ENCODE peak calls at places on chromosomes 11 and 22, in eight cellular contexts. Z is SJSA1, D is cardiac muscle cell, W is IMR-90, H is prostate gland, A is K562, F is Karpas-422, N is A549. T is an unnamed sample.

GRCh38 chr22:25232301-25232700 is 12.9 kb downstream of the CRYBB2 start:
- DNase-seq in H (no peak), D (peak; percentile 46), W (peak; percentile 17), N (no peak), A (no peak), F (no peak), Z (no peak), T (no peak)

GRCh38 chr11:355581-356458 is 13.5 kb upstream of the B4GALNT4 start:
- DNase-seq in W (peak; percentile 94), Z (peak; percentile 97), N (peak; percentile 84), H (peak; percentile 88), A (peak; percentile 89), F (peak; percentile 63), D (peak; percentile 100), T (peak; percentile 97)

GRCh38 chr11:65047581-65048422 is 6.8 kb downstream of the SAC3D1 start:
- DNase-seq in Z (no peak), H (no peak), F (no peak), N (no peak), W (no peak), A (peak; percentile 68), D (peak; percentile 29), T (no peak)

GRCh38 chr22:48849963-48850657 is 977.6 kb downstream of the BRD1 start:
- DNase-seq in W (no peak), Z (no peak), H (no peak), N (no peak), F (no peak), D (no peak), A (no peak), T (no peak)

GRCh38 chr11:120801801-120802689 is 221.9 kb upstream of the TBCEL start:
- DNase-seq in W (peak; percentile 50), N (peak; percentile 50), A (peak; percentile 70), F (peak; percentile 68), Z (peak; percentile 48), H (peak; percentile 63), D (peak; percentile 68), T (peak; percentile 49)

GRCh38 chr22:23800297-23801237 is 13.8 kb downstream of the SMARCB1 start:
- DNase-seq in N (no peak), Z (no peak), H (no peak), F (peak; percentile 94), D (no peak), A (no peak), W (no peak), T (no peak)

GRCh38 chr22:35275580-35275979 is 18.3 kb downstream of the HMGXB4 start:
- DNase-seq in Z (no peak), D (no peak), W (peak; percentile 66), F (no peak), H (no peak), A (no peak), N (no peak), T (no peak)

GRCh38 chr11:85823816-85824215 is 12.9 kb upstream of the SYTL2 start:
- DNase-seq in D (no peak), Z (peak; percentile 69), W (peak; percentile 46), H (no peak), N (no peak), F (no peak), A (no peak), T (no peak)

GRCh38 chr11:12013771-12014170 is 5.3 kb upstream of the DKK3 start:
- DNase-seq in A (no peak), H (no peak), D (no peak), N (no peak), W (no peak), Z (no peak), F (no peak), T (no peak)

GRCh38 chr11:114354076-114354475 is 46.2 kb downstream of the C11orf71 start:
- DNase-seq in H (no peak), W (peak; percentile 94), N (no peak), A (peak; percentile 61), F (no peak), D (peak; percentile 83), Z (peak; percentile 54), T (no peak)

GRCh38 chr11:7572001-7572712 is 58.4 kb downstream of the PPFIBP2 start:
- DNase-seq in Z (peak; percentile 53), N (peak; percentile 23), A (no peak), F (no peak), W (peak; percentile 34), D (no peak), H (no peak), T (peak; percentile 45)

GRCh38 chr11:64224151-64224890 is 1.7 kb downstream of the TRPT1 start:
- DNase-seq in W (no peak), Z (peak; percentile 54), F (no peak), H (no peak), N (no peak), A (no peak), D (no peak), T (no peak)

GRCh38 chr11:13364388-13364787 is 86.8 kb downstream of the BMAL1 start:
- DNase-seq in Z (no peak), D (no peak), N (no peak), A (no peak), F (no peak), H (no peak), W (no peak), T (no peak)

GRCh38 chr22:25008666-25009065 is 56.1 kb downstream of the KIAA1671 start:
- DNase-seq in N (no peak), D (no peak), W (no peak), H (no peak), F (no peak), A (no peak), Z (no peak), T (no peak)

GRCh38 chr11:124481365-124482323 is 36.1 kb upstream of the OR8B8 start:
- DNase-seq in W (peak; percentile 52), A (peak; percentile 28), D (peak; percentile 85), H (no peak), F (no peak), Z (no peak), N (peak; percentile 2), T (no peak)

GRCh38 chr11:66291706-66292542 is at the start of gene TMEM151A:
- DNase-seq in N (no peak), D (no peak), F (no peak), A (no peak), W (no peak), Z (no peak), H (no peak), T (no peak)

GRCh38 chr11:58498464-58498863 is 9.4 kb downstream of the OR5B21 start:
- DNase-seq in N (no peak), W (no peak), A (no peak), D (peak; percentile 8), Z (no peak), H (no peak), F (no peak), T (no peak)

GRCh38 chr11:127217941-127218615 is 217.5 kb upstream of the KIRREL3 start:
- DNase-seq in W (no peak), A (no peak), Z (no peak), D (peak; percentile 2), F (no peak), H (no peak), N (no peak), T (no peak)

GRCh38 chr11:9972917-9973504 is 309.1 kb downstream of the SWAP70 start:
- DNase-seq in D (peak; percentile 78), A (peak; percentile 40), F (peak; percentile 84), W (peak; percentile 70), Z (no peak), H (peak; percentile 38), N (peak; percentile 63), T (no peak)

GRCh38 chr11:15638386-15638787 is 523.7 kb downstream of the INSC start:
- DNase-seq in F (no peak), W (no peak), N (no peak), D (no peak), H (no peak), Z (no peak), A (no peak), T (peak; percentile 23)

GRCh38 chr11:80515097-80515496 is 1074.3 kb upstream of the TENM4 start:
- DNase-seq in F (no peak), W (no peak), Z (no peak), N (no peak), D (no peak), A (no peak), H (no peak), T (no peak)

GRCh38 chr11:3166268-3167142 is 1.4 kb upstream of the OSBPL5 start:
- DNase-seq in D (no peak), Z (no peak), N (no peak), A (no peak), W (no peak), H (no peak), F (no peak), T (no peak)
- H3K4me1 ChIP-seq in D (peaks cover 31% of the 10 kb centered on the region), Z (peaks cover 32% of the 10 kb centered on the region), N (peaks cover 17% of the 10 kb centered on the region), A (peaks cover 84% of the 10 kb centered on the region), W (peaks cover 36% of the 10 kb centered on the region), H (peaks cover 4% of the 10 kb centered on the region), F (no peaks in the 10 kb centered on the region), T (peaks cover 39% of the 10 kb centered on the region)

GRCh38 chr11:129996113-129996870 is 6.3 kb downstream of the PRDM10 start:
- DNase-seq in F (no peak), D (peak; percentile 33), W (no peak), A (no peak), H (no peak), N (no peak), Z (no peak), T (peak; percentile 48)
- H3K27ac ChIP-seq in F (no peak overlapping the region), D (no peak overlapping the region), W (no peak overlapping the region), A (no peak overlapping the region), H (peak overlapping the region; percentile 16), N (no peak overlapping the region), Z (no peak overlapping the region), T (no peak overlapping the region)

DNA sequence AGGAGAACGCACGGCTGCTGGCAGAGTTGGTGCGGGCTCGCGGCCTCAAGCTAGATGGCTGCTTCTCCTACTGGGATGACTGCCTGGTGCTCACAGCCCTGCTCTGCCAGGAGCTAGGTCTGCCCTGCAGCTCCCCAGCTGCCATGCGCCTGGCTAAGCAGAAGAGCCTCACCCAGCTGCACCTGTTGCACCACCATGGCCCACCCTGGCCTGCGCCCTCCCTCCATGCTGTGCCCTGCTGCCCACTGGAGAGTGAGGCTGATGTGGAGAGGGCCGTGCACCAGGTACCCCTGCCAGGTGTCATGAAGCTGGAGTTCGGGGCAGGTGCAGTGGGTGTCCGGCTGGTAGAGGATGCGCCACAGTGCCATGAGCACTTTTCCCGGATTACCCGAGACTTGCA is 4.8 kb upstream of the RPS6KB2 start:
- DNase-seq in A (no peak), H (no peak), N (no peak), D (no peak), F (no peak), W (no peak), Z (no peak), T (peak; percentile 60)
- H3K4me1 ChIP-seq in A (peaks cover 61% of the 10 kb centered on the region), H (peaks cover 7% of the 10 kb centered on the region), N (peaks cover 13% of the 10 kb centered on the region), D (peaks cover 7% of the 10 kb centered on the region), F (peaks cover 33% of the 10 kb centered on the region), W (peaks cover 6% of the 10 kb centered on the region), Z (peaks cover 25% of the 10 kb centered on the region), T (peaks cover 28% of the 10 kb centered on the region)

GRCh38 chr22:45682069-45682468 is 10.4 kb downstream of the ATXN10 start:
- DNase-seq in Z (no peak), A (no peak), H (no peak), D (no peak), F (no peak), W (no peak), N (no peak), T (no peak)

GRCh38 chr22:45683680-45684079 is 12.0 kb downstream of the ATXN10 start:
- DNase-seq in W (no peak), Z (no peak), A (no peak), F (no peak), H (no peak), N (no peak), D (no peak), T (no peak)

GRCh38 chr22:45683248-45683647 is 11.6 kb downstream of the ATXN10 start:
- DNase-seq in H (no peak), D (no peak), A (no peak), Z (no peak), N (no peak), W (no peak), F (peak; percentile 51), T (peak; percentile 34)

GRCh38 chr22:45678961-45679912 is 7.6 kb downstream of the ATXN10 start:
- DNase-seq in A (no peak), N (no peak), H (no peak), W (peak; percentile 91), D (no peak), F (no peak), Z (peak; percentile 61), T (no peak)

GRCh38 chr22:45680932-45681700 is 9.5 kb downstream of the ATXN10 start:
- DNase-seq in A (no peak), F (no peak), H (no peak), W (peak; percentile 90), N (no peak), Z (no peak), D (peak; percentile 47), T (no peak)
- H3K27ac ChIP-seq in A (no peak overlapping the region), F (no peak overlapping the region), H (no peak overlapping the region), W (peak overlapping the region; percentile 88), N (peak overlapping the region; percentile 82), Z (peak overlapping the region; percentile 72), D (no peak overlapping the region), T (no peak overlapping the region)

T was measured in upper lobe of left lung.